ENCODE peak calls at places on chromosomes 6 and 20, in four cellular contexts. One of them, this sample, is unnamed.

GRCh38 chr6:142387997-142388815 is 86.4 kb downstream of the ADGRG6 start:
- DNase-seq in foreskin keratinocyte: peak; percentile 42
- DNase-seq in heart right ventricle: no peak
- DNase-seq in Peyer's patch: no peak
- DNase-seq in this sample: no peak

GRCh38 chr20:13401596-13401995 is 180.5 kb downstream of the ISM1 start:
- DNase-seq in foreskin keratinocyte: no peak
- DNase-seq in heart right ventricle: no peak
- DNase-seq in Peyer's patch: no peak
- DNase-seq in this sample: no peak

GRCh38 chr20:9392892-9393857 is 121.2 kb upstream of the LAMP5 start:
- DNase-seq in foreskin keratinocyte: peak; percentile 48
- DNase-seq in heart right ventricle: peak; percentile 62
- DNase-seq in Peyer's patch: no peak
- DNase-seq in this sample: peak; percentile 81

GRCh38 chr6:159959976-159960384 is 8.9 kb upstream of the IGF2R start:
- DNase-seq in foreskin keratinocyte: no peak
- DNase-seq in heart right ventricle: peak; percentile 77
- DNase-seq in Peyer's patch: no peak
- DNase-seq in this sample: no peak

GRCh38 chr6:25279748-25280616 is 808 bp downstream of the CARMIL1 start:
- DNase-seq in foreskin keratinocyte: peak; percentile 55
- DNase-seq in heart right ventricle: peak; percentile 13
- DNase-seq in Peyer's patch: peak; percentile 23
- DNase-seq in this sample: peak; percentile 73

GRCh38 chr6:27213544-27214125 is 33.9 kb upstream of the PRSS16 start:
- DNase-seq in foreskin keratinocyte: peak; percentile 46
- DNase-seq in heart right ventricle: no peak
- DNase-seq in Peyer's patch: no peak
- DNase-seq in this sample: no peak

GRCh38 chr6:12324741-12325140 is 34.6 kb downstream of the EDN1 start:
- DNase-seq in foreskin keratinocyte: peak; percentile 80
- DNase-seq in heart right ventricle: no peak
- DNase-seq in Peyer's patch: no peak
- DNase-seq in this sample: no peak

GRCh38 chr20:52312131-52312729 is 120.7 kb upstream of the ZFP64 start:
- DNase-seq in foreskin keratinocyte: peak; percentile 40
- DNase-seq in heart right ventricle: peak; percentile 40
- DNase-seq in Peyer's patch: peak; percentile 18
- DNase-seq in this sample: no peak

GRCh38 chr6:152471459-152472070 is 165.6 kb downstream of the SYNE1 start:
- DNase-seq in foreskin keratinocyte: no peak
- DNase-seq in heart right ventricle: no peak
- DNase-seq in Peyer's patch: no peak
- DNase-seq in this sample: no peak

GRCh38 chr20:17538517-17539170 is 7.5 kb upstream of the BFSP1 start:
- DNase-seq in foreskin keratinocyte: no peak
- DNase-seq in heart right ventricle: no peak
- DNase-seq in Peyer's patch: no peak
- DNase-seq in this sample: no peak

GRCh38 chr6:51147756-51148155 is 329.1 kb downstream of the TFAP2B start:
- DNase-seq in foreskin keratinocyte: peak; percentile 39
- DNase-seq in heart right ventricle: no peak
- DNase-seq in Peyer's patch: no peak
- DNase-seq in this sample: no peak

GRCh38 chr20:23350855-23351838 is 556 bp downstream of the NXT1 start:
- DNase-seq in foreskin keratinocyte: peak; percentile 52
- DNase-seq in heart right ventricle: peak; percentile 43
- DNase-seq in Peyer's patch: peak; percentile 83
- DNase-seq in this sample: peak; percentile 58

GRCh38 chr6:165843121-165843520 is 180.1 kb upstream of the PDE10A start:
- DNase-seq in foreskin keratinocyte: no peak
- DNase-seq in heart right ventricle: no peak
- DNase-seq in Peyer's patch: no peak
- DNase-seq in this sample: no peak

GRCh38 chr6:53119772-53120409 is 28.8 kb downstream of the GCM1 start:
- DNase-seq in foreskin keratinocyte: peak; percentile 45
- DNase-seq in heart right ventricle: no peak
- DNase-seq in Peyer's patch: no peak
- DNase-seq in this sample: no peak

GRCh38 chr6:109104512-109104911 is 9.2 kb downstream of the CEP57L1 start:
- DNase-seq in foreskin keratinocyte: no peak
- DNase-seq in heart right ventricle: no peak
- DNase-seq in Peyer's patch: no peak
- DNase-seq in this sample: no peak

GRCh38 chr6:53281518-53282215 is 67.1 kb downstream of the ELOVL5 start:
- DNase-seq in foreskin keratinocyte: no peak
- DNase-seq in heart right ventricle: no peak
- DNase-seq in Peyer's patch: no peak
- DNase-seq in this sample: no peak

GRCh38 chr6:99933129-99933528 is 60.9 kb downstream of the MCHR2 start:
- DNase-seq in foreskin keratinocyte: peak; percentile 72
- DNase-seq in heart right ventricle: no peak
- DNase-seq in Peyer's patch: no peak
- DNase-seq in this sample: no peak

GRCh38 chr6:84050408-84050807 is 16.8 kb downstream of the MRAP2 start:
- DNase-seq in foreskin keratinocyte: no peak
- DNase-seq in heart right ventricle: no peak
- DNase-seq in Peyer's patch: no peak
- DNase-seq in this sample: no peak

GRCh38 chr6:169898788-169899480 is 147.5 kb downstream of the ERMARD start:
- DNase-seq in foreskin keratinocyte: no peak
- DNase-seq in heart right ventricle: peak; percentile 29
- DNase-seq in Peyer's patch: no peak
- DNase-seq in this sample: no peak

GRCh38 chr6:89146748-89147715 is 1.2 kb downstream of the PM20D2 start:
- DNase-seq in foreskin keratinocyte: peak; percentile 73
- DNase-seq in heart right ventricle: peak; percentile 10
- DNase-seq in Peyer's patch: no peak
- DNase-seq in this sample: no peak

GRCh38 chr6:25504661-25505060 is 147.4 kb upstream of the SCGN start:
- DNase-seq in foreskin keratinocyte: peak; percentile 93
- DNase-seq in heart right ventricle: no peak
- DNase-seq in Peyer's patch: no peak
- DNase-seq in this sample: no peak

GRCh38 chr6:81362246-81362645 is 390.2 kb downstream of the TENT5A start:
- DNase-seq in foreskin keratinocyte: no peak
- DNase-seq in heart right ventricle: no peak
- DNase-seq in Peyer's patch: no peak
- DNase-seq in this sample: no peak

GRCh38 chr6:15086273-15087158 is 159.4 kb upstream of the JARID2 start:
- DNase-seq in foreskin keratinocyte: no peak
- DNase-seq in heart right ventricle: no peak
- DNase-seq in Peyer's patch: no peak
- DNase-seq in this sample: no peak

GRCh38 chr6:157461000-157461915 is 80.3 kb downstream of the ZDHHC14 start:
- DNase-seq in foreskin keratinocyte: no peak
- DNase-seq in heart right ventricle: no peak
- DNase-seq in Peyer's patch: peak; percentile 34
- DNase-seq in this sample: no peak

GRCh38 chr6:15907914-15908518 is 220.9 kb upstream of the MYLIP start:
- DNase-seq in foreskin keratinocyte: peak; percentile 89
- DNase-seq in heart right ventricle: no peak
- DNase-seq in Peyer's patch: no peak
- DNase-seq in this sample: no peak

GRCh38 chr6:157181649-157182048 is 141.7 kb downstream of the TMEM242 start:
- DNase-seq in foreskin keratinocyte: peak; percentile 67
- DNase-seq in heart right ventricle: no peak
- DNase-seq in Peyer's patch: no peak
- DNase-seq in this sample: no peak

GRCh38 chr6:91155129-91155528 is 568.3 kb upstream of the MAP3K7 start:
- DNase-seq in foreskin keratinocyte: no peak
- DNase-seq in heart right ventricle: no peak
- DNase-seq in Peyer's patch: no peak
- DNase-seq in this sample: no peak
- H3K4me1 ChIP-seq in foreskin keratinocyte: no peaks in the 10 kb centered on the region
- H3K4me1 ChIP-seq in heart right ventricle: no peaks in the 10 kb centered on the region
- H3K4me1 ChIP-seq in Peyer's patch: no peaks in the 10 kb centered on the region
- H3K4me1 ChIP-seq in this sample: no peaks in the 10 kb centered on the region

GRCh38 chr6:8301502-8301901 is 133.8 kb downstream of the SLC35B3 start:
- DNase-seq in foreskin keratinocyte: no peak
- DNase-seq in heart right ventricle: no peak
- DNase-seq in Peyer's patch: no peak
- DNase-seq in this sample: no peak

GRCh38 chr6:8299034-8299433 is 136.3 kb downstream of the SLC35B3 start:
- DNase-seq in foreskin keratinocyte: no peak
- DNase-seq in heart right ventricle: no peak
- DNase-seq in Peyer's patch: no peak
- DNase-seq in this sample: no peak
- H3K4me1 ChIP-seq in foreskin keratinocyte: no peaks in the 10 kb centered on the region
- H3K4me1 ChIP-seq in heart right ventricle: no peaks in the 10 kb centered on the region
- H3K4me1 ChIP-seq in Peyer's patch: no peaks in the 10 kb centered on the region
- H3K4me1 ChIP-seq in this sample: no peaks in the 10 kb centered on the region

GRCh38 chr6:39886871-39887270 is 47.4 kb downstream of the MOCS1 start:
- DNase-seq in foreskin keratinocyte: no peak
- DNase-seq in heart right ventricle: no peak
- DNase-seq in Peyer's patch: no peak
- DNase-seq in this sample: no peak

GRCh38 chr6:39885691-39886090 is 48.6 kb downstream of the MOCS1 start:
- DNase-seq in foreskin keratinocyte: no peak
- DNase-seq in heart right ventricle: no peak
- DNase-seq in Peyer's patch: no peak
- DNase-seq in this sample: no peak

GRCh38 chr6:39881851-39882566 is 52.3 kb downstream of the MOCS1 start:
- DNase-seq in foreskin keratinocyte: no peak
- DNase-seq in heart right ventricle: no peak
- DNase-seq in Peyer's patch: no peak
- DNase-seq in this sample: peak; percentile 60

GRCh38 chr6:39882567-39882953 is 51.7 kb downstream of the MOCS1 start:
- DNase-seq in foreskin keratinocyte: no peak
- DNase-seq in heart right ventricle: peak; percentile 67
- DNase-seq in Peyer's patch: no peak
- DNase-seq in this sample: no peak

DNA sequence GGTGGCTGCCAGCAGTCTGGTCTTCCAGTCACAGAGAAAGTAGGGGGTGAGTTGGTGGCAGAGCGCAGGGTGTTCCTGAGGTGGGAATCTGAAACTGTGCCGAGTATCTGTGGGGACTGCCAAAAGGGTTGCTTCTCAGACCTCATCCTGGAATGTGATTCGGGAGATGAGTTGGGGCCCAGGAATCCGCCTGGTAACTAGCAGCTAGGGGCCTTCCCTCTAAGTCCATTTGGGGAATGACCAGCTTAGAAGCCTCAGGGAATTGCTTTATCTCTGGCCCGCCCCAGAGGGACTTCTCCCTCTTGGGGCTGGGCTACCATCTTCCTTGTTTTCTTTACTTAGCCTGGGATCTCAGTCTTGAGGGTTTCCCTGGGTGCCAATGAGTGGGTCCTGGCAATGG is 49.6 kb downstream of the MOCS1 start:
- DNase-seq in foreskin keratinocyte: no peak
- DNase-seq in heart right ventricle: no peak
- DNase-seq in Peyer's patch: no peak
- DNase-seq in this sample: no peak
- H3K4me1 ChIP-seq in foreskin keratinocyte: no peaks in the 10 kb centered on the region
- H3K4me1 ChIP-seq in heart right ventricle: peaks cover 15% of the 10 kb centered on the region
- H3K4me1 ChIP-seq in Peyer's patch: peaks cover 19% of the 10 kb centered on the region
- H3K4me1 ChIP-seq in this sample: no peaks in the 10 kb centered on the region

GRCh38 chr6:144364208-144364718 is 79.1 kb downstream of the UTRN start:
- DNase-seq in foreskin keratinocyte: no peak
- DNase-seq in heart right ventricle: no peak
- DNase-seq in Peyer's patch: no peak
- DNase-seq in this sample: no peak

GRCh38 chr6:144360401-144360800 is 75.3 kb downstream of the UTRN start:
- DNase-seq in foreskin keratinocyte: no peak
- DNase-seq in heart right ventricle: no peak
- DNase-seq in Peyer's patch: no peak
- DNase-seq in this sample: no peak

GRCh38 chr6:144361027-144361426 is 75.9 kb downstream of the UTRN start:
- DNase-seq in foreskin keratinocyte: no peak
- DNase-seq in heart right ventricle: no peak
- DNase-seq in Peyer's patch: no peak
- DNase-seq in this sample: no peak

GRCh38 chr6:144364727-144365126 is 79.6 kb downstream of the UTRN start:
- DNase-seq in foreskin keratinocyte: no peak
- DNase-seq in heart right ventricle: no peak
- DNase-seq in Peyer's patch: no peak
- DNase-seq in this sample: no peak

DNA sequence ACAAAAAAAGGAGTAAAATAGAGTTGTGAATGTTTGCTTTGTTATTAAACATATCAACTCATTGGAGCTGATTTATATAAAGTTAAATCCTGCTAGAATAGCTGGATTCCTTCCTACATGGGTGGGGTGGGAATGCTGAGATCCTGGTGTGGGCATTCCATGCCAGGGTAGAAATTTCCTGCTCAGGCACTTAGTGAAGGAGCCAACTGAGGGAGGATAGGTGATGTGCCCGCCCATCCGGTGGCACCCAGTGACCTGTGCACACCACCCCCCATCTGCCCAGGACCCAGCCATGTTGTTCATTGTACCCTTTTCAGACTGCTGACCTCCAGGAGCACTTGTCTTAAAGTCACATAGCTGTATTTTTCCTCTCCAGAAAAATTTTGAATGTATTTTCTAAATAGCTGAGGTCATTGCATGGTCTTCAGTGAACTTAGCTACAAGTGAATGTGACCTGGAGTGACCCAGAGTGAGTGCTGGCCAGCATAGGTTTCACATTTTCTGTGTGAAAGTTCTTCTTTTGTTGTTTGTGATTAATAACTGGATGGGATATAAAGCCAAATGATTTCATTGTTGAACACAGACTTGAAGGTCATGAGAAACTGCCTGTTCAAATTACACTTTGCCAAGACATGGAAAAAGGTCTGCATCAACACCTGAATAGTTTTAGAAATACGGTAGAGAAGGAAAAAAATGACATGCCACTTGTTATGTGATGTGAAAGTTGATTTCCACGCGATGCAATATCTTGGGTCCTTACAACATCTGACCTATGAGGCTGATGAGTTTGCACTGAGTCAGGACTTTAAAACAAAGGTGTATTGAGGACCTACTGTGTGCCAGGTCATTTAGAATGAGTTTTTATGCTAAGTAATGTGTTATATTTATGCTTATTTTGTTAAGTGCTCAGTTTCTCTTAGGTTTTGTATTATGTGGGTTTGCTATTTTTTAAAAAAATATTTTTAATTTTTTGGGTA is 77.2 kb downstream of the UTRN start:
- DNase-seq in foreskin keratinocyte: no peak
- DNase-seq in heart right ventricle: peak; percentile 40
- DNase-seq in Peyer's patch: no peak
- DNase-seq in this sample: no peak
- H3K4me1 ChIP-seq in foreskin keratinocyte: no peaks in the 10 kb centered on the region
- H3K4me1 ChIP-seq in heart right ventricle: peaks cover 14% of the 10 kb centered on the region
- H3K4me1 ChIP-seq in Peyer's patch: peaks cover 13% of the 10 kb centered on the region
- H3K4me1 ChIP-seq in this sample: peaks cover 32% of the 10 kb centered on the region

GRCh38 chr6:118708055-118708454 is 56.7 kb upstream of the CEP85L start:
- DNase-seq in foreskin keratinocyte: no peak
- DNase-seq in heart right ventricle: no peak
- DNase-seq in Peyer's patch: no peak
- DNase-seq in this sample: no peak
- H3K4me1 ChIP-seq in foreskin keratinocyte: peaks cover 17% of the 10 kb centered on the region
- H3K4me1 ChIP-seq in heart right ventricle: peaks cover 14% of the 10 kb centered on the region
- H3K4me1 ChIP-seq in Peyer's patch: no peaks in the 10 kb centered on the region
- H3K4me1 ChIP-seq in this sample: peaks cover 29% of the 10 kb centered on the region

GRCh38 chr6:33317418-33317667 is 201 bp downstream of the ZBTB22 start:
- DNase-seq in foreskin keratinocyte: no peak
- DNase-seq in heart right ventricle: peak; percentile 58
- DNase-seq in Peyer's patch: no peak
- DNase-seq in this sample: no peak
- H3K4me1 ChIP-seq in foreskin keratinocyte: peaks cover 14% of the 10 kb centered on the region
- H3K4me1 ChIP-seq in heart right ventricle: peaks cover 38% of the 10 kb centered on the region
- H3K4me1 ChIP-seq in Peyer's patch: peaks cover 70% of the 10 kb centered on the region
- H3K4me1 ChIP-seq in this sample: no peaks in the 10 kb centered on the region

This sample was measured in tibial artery.